ENCODE peak calls at places on chromosome 14, in eight cellular contexts. C is uterus, N is left ventricle myocardium inferior, A is fibroblast of lung, Q is psoas muscle, J is tibial artery, I is fibroblast of the aortic adventitia, R is AG04450. T is an unnamed sample.

GRCh38 chr14:54047645-54048308 is 91.2 kb upstream of the BMP4 start:
- DNase-seq in C (no peak), N (no peak), R (no peak), A (no peak), J (no peak), I (no peak), Q (no peak), T (no peak)

GRCh38 chr14:68653754-68654153 is 139.1 kb downstream of the ZFP36L1 start:
- DNase-seq in C (no peak), Q (no peak), N (no peak), J (peak; percentile 48), R (no peak), A (no peak), I (no peak), T (no peak)

GRCh38 chr14:90986510-90986909 is 73.9 kb downstream of the RPS6KA5 start:
- DNase-seq in R (no peak), N (no peak), Q (no peak), I (no peak), C (no peak), A (no peak), J (no peak), T (no peak)

GRCh38 chr14:20440882-20441281 is 4.9 kb upstream of the KLHL33 start:
- DNase-seq in I (no peak), A (no peak), Q (no peak), C (no peak), R (no peak), N (no peak), J (no peak), T (no peak)

GRCh38 chr14:60160422-60160821 is 4.8 kb downstream of the DHRS7 start:
- DNase-seq in I (no peak), N (no peak), A (no peak), C (no peak), R (no peak), J (peak; percentile 77), Q (no peak), T (no peak)

GRCh38 chr14:38605193-38606114 is 349.6 kb upstream of the CLEC14A start:
- DNase-seq in R (no peak), Q (no peak), C (no peak), J (no peak), N (no peak), I (no peak), A (peak; percentile 4), T (no peak)

GRCh38 chr14:29463727-29464370 is 463.8 kb downstream of the PRKD1 start:
- DNase-seq in Q (no peak), I (peak; percentile 55), C (no peak), A (peak; percentile 29), J (no peak), N (no peak), R (no peak), T (no peak)

GRCh38 chr14:103045387-103045869 is 11.9 kb downstream of the CDC42BPB start:
- DNase-seq in C (no peak), J (no peak), Q (no peak), R (no peak), A (no peak), I (no peak), N (no peak), T (no peak)

GRCh38 chr14:91693342-91693741 is 38.5 kb downstream of the CATSPERB start:
- DNase-seq in R (no peak), C (no peak), N (no peak), A (no peak), I (peak; percentile 69), Q (no peak), J (no peak), T (peak; percentile 9)

GRCh38 chr14:61560323-61560722 is 135.0 kb upstream of the HIF1A start:
- DNase-seq in N (no peak), C (no peak), A (peak; percentile 56), Q (no peak), J (no peak), R (no peak), I (peak; percentile 53), T (no peak)

GRCh38 chr14:68695326-68695768 is 97.5 kb downstream of the ZFP36L1 start:
- DNase-seq in J (peak; percentile 78), A (peak; percentile 98), Q (peak; percentile 73), R (peak; percentile 98), N (no peak), I (peak; percentile 100), C (peak; percentile 92), T (peak; percentile 37)

GRCh38 chr14:49036991-49037390 is 549.2 kb downstream of the RPS29 start:
- DNase-seq in C (no peak), I (no peak), R (no peak), N (no peak), Q (no peak), J (no peak), A (no peak), T (no peak)

DNA sequence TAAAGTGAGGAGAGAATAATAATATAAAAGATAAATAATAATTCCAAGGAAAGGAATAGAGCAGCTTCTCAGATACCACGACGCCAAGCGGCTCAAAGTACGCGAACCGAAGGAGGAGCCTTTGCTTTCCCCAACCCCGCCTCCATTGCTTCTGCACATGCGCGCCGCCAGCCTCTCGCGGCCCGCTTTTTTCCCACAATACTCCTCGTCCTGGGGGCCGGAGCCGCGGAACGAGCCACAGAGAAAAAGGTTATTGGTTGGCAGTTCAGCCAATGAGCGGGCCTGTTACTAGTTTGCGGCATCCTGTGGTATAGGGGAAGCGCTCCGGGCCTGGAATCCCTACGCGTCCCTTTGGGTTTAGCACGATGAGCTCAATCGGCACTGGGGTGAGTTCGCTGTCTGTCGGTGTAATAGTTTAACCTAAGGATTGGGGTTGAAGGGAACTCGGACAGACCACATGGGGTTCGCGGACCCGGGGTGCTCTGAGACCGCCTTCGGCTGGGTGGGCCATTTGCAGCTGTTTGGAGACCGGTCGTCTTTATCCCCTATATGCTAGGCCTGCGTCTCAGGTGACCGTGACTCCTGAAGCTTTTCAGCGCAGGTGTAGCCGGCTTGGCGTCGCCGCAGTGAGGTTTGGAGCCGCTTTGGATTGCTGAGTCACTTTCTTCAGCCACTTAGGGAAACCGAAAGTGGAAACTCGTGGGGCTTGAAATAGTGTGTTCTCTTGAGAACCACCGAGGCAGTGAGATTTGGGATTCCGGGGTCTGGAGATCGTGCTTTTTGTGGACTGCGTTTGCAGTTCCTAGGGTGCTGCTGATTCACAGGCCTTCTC is at the start of gene PSMA3:
- DNase-seq in I (peak; percentile 96), C (peak; percentile 98), A (peak; percentile 96), Q (peak; percentile 99), N (peak; percentile 97), R (peak; percentile 90), J (peak; percentile 99), T (peak; percentile 97)
- TF ChIP-seq CTCF in I (peak; percentile 25), C (no peak), A (no peak), Q (no peak), N (no peak), R (no peak), J (no peak), T (no peak)

GRCh38 chr14:70822706-70823185 is 13.4 kb upstream of the MAP3K9 start:
- DNase-seq in J (no peak), Q (no peak), A (no peak), C (no peak), N (peak; percentile 43), I (no peak), R (no peak), T (peak; percentile 30)

GRCh38 chr14:70823281-70823680 is 14.0 kb upstream of the MAP3K9 start:
- DNase-seq in A (no peak), I (no peak), R (no peak), C (no peak), N (no peak), J (no peak), Q (no peak), T (no peak)

GRCh38 chr14:70831382-70831781 is 22.1 kb upstream of the MAP3K9 start:
- DNase-seq in C (no peak), A (no peak), J (no peak), I (no peak), N (no peak), R (no peak), Q (no peak), T (no peak)

GRCh38 chr14:70828188-70828587 is 18.9 kb upstream of the MAP3K9 start:
- DNase-seq in R (no peak), Q (no peak), I (no peak), J (no peak), C (no peak), N (no peak), A (no peak), T (no peak)

DNA sequence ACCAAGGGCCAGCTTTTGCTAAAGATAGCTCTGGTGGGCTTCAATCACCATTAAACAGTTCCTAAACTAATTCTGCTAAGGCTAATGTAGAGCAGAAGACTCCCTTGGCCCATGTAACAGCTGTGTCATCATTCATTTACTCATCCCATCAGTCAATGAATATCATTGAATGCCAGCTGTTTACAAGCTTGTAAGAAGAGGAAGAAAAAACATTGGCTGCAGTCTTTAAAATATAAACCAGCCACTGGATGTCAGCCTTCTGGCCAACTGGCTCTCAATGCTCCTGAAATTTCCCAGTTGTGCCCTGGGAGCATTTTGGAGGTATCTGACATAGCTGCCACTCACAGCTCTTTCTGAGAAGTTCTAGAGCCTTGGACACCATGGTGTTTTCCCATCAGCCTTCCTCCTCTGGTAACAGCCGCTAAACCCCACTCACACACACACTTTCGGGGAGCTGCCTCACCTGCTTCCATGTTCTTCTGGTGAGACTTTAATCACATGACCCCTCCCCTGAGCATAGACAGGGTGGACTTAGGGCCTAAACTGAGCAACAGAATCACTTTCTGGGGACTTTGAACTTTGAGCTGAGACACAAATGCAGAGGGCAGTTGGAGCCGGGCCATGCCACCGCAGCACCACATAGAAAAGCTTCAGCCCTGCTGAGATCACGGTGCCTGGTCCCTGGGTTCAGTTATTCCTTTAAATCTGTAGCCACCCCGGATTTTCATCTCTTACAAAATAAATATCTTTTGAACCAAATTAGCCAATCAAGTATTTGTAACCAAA is 18.2 kb upstream of the MAP3K9 start:
- DNase-seq in R (no peak), N (no peak), J (no peak), C (no peak), Q (no peak), A (no peak), I (no peak), T (no peak)
- TF ChIP-seq CTCF in R (no peak), N (no peak), J (no peak), C (no peak), Q (no peak), A (no peak), I (no peak), T (no peak)

GRCh38 chr14:104972301-104973211 is 5.6 kb downstream of the AHNAK2 start:
- DNase-seq in A (peak; percentile 57), N (peak; percentile 17), R (no peak), I (peak; percentile 85), C (peak; percentile 80), J (peak; percentile 91), Q (peak; percentile 77), T (peak; percentile 94)
- TF ChIP-seq CTCF in A (no peak), N (no peak), R (no peak), I (peak; percentile 30), C (no peak), J (no peak), Q (no peak), T (peak; percentile 22)

DNA sequence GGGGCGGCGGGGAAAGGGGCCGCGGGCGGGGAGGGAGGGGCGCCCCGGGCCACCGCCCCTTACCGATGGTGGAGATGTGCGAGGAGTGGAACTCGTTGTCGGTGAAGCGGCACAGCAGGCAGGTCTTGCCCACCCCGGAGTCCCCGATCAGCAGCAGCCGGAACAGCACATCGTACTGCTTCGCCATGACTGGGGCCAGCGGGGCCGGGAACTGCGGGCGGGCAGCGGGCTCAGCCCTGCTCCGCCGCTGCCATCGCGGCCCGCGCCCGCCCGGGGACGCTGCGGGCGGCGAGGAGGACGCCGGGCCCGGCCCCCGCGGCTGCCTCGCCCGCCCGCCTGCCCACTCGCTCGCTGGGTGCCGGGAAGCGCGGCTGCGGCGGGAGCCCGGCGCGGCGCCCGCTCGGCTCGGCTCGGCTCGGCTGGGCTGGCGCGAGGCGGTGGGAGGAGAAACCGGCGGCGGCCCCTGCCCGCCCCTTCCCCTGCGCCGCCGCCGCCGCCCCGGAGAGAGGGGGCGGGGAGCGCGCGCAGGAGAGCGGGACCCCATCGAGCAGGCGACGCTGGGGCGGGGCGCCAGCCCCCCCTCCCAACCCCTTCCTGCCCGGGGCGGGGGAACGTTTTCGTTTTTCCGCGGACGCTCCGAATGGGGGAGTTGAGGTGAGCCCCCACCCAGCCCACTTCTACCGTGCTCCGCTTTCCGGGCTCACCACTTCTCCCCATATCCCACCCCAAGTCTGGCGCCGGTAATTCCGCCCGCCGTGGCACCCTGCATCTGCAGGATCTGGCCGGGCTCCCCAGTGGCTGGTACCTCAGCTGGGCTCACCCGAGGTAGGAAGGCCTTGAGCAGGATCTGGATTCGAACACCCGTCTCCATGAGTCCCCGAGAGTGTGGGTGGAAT is at the start of gene RAB15:
- DNase-seq in R (no peak), Q (peak; percentile 59), J (peak; percentile 66), C (no peak), I (no peak), A (no peak), N (peak; percentile 39), T (peak; percentile 45)
- TF ChIP-seq CTCF in R (no peak), Q (no peak), J (no peak), C (no peak), I (no peak), A (no peak), N (no peak), T (no peak)